ENCODE peak calls at places on chromosomes 3 and 15, in nine cellular contexts. A, C, P, D, Z, J, R, H and W are unnamed samples.

GRCh38 chr3:17686613-17687012 is 55.8 kb downstream of the TBC1D5 start:
- DNase-seq in A (no peak), C (peak), P (no peak), D (no peak), Z (no peak), J (peak), R (peak), H (peak), W (peak)

GRCh38 chr3:109165905-109166304 is 29.4 kb downstream of the C3orf85 start:
- DNase-seq in A (no peak), C (no peak), P (no peak), D (no peak), Z (no peak), J (no peak), R (no peak), H (no peak), W (no peak)

GRCh38 chr3:141115752-141116541 is 64.8 kb downstream of the SPSB4 start:
- DNase-seq in A (no peak), C (peak), P (no peak), D (no peak), Z (no peak), J (no peak), R (no peak), H (peak), W (peak)

GRCh38 chr15:23869391-23869790 is 182.3 kb upstream of the NDN start:
- DNase-seq in A (no peak), C (no peak), P (no peak), D (no peak), Z (no peak), J (no peak), R (no peak), H (peak), W (no peak)

GRCh38 chr3:119636194-119636593 is 24.2 kb downstream of the POPDC2 start:
- DNase-seq in A (no peak), C (no peak), P (no peak), D (no peak), Z (no peak), J (peak), R (peak), H (no peak), W (peak)

GRCh38 chr15:81573098-81573746 is 199.2 kb upstream of the TMC3 start:
- DNase-seq in A (no peak), C (no peak), P (no peak), D (no peak), Z (no peak), J (no peak), R (no peak), H (no peak), W (no peak)

GRCh38 chr3:97579365-97579764 is 185.2 kb upstream of the ARL6 start:
- DNase-seq in A (no peak), C (no peak), P (peak), D (no peak), Z (no peak), J (no peak), R (no peak), H (no peak), W (no peak)

GRCh38 chr15:60328852-60329443 is 68.8 kb downstream of the ANXA2 start:
- DNase-seq in A (no peak), C (peak), P (no peak), D (no peak), Z (no peak), J (peak), R (peak), H (peak), W (no peak)

GRCh38 chr3:133246773-133247172 is 153.1 kb upstream of the BFSP2 start:
- DNase-seq in A (no peak), C (no peak), P (no peak), D (no peak), Z (no peak), J (no peak), R (no peak), H (no peak), W (no peak)

GRCh38 chr3:123872621-123873020 is 11.5 kb downstream of the MYLK start:
- DNase-seq in A (no peak), C (no peak), P (no peak), D (no peak), Z (no peak), J (no peak), R (no peak), H (no peak), W (no peak)

GRCh38 chr3:166788936-166789335 is 591.2 kb downstream of the ZBBX start:
- DNase-seq in A (no peak), C (no peak), P (no peak), D (no peak), Z (no peak), J (no peak), R (no peak), H (no peak), W (no peak)

GRCh38 chr3:171711461-171711860 is 98.8 kb downstream of the PLD1 start:
- DNase-seq in A (no peak), C (peak), P (no peak), D (no peak), Z (no peak), J (peak), R (peak), H (no peak), W (peak)

GRCh38 chr15:95733931-95734330 is 596.6 kb upstream of the NR2F2 start:
- DNase-seq in A (no peak), C (no peak), P (no peak), D (no peak), Z (no peak), J (no peak), R (no peak), H (no peak), W (no peak)

GRCh38 chr3:13023251-13024055 is 49.8 kb downstream of the IQSEC1 start:
- DNase-seq in A (no peak), C (no peak), P (peak), D (no peak), Z (no peak), J (no peak), R (peak), H (no peak), W (no peak)

GRCh38 chr15:63611217-63611616 is 14.0 kb downstream of the FBXL22 start:
- DNase-seq in A (no peak), C (no peak), P (no peak), D (no peak), Z (no peak), J (no peak), R (no peak), H (peak), W (no peak)

GRCh38 chr15:77858677-77859490 is 218.6 kb downstream of the TBC1D2B start:
- DNase-seq in A (no peak), C (no peak), P (no peak), D (no peak), Z (no peak), J (no peak), R (no peak), H (no peak), W (no peak)

GRCh38 chr3:50806806-50807205 is 132.1 kb downstream of the DOCK3 start:
- DNase-seq in A (no peak), C (no peak), P (no peak), D (no peak), Z (no peak), J (no peak), R (no peak), H (no peak), W (no peak)

GRCh38 chr3:88219138-88219792 is 69.5 kb downstream of the C3orf38 start:
- DNase-seq in A (peak), C (peak), P (peak), D (peak), Z (peak), J (peak), R (peak), H (peak), W (peak)

GRCh38 chr3:182713743-182714517 is 79.4 kb upstream of the ATP11B start:
- DNase-seq in A (peak), C (peak), P (no peak), D (peak), Z (no peak), J (peak), R (peak), H (peak), W (peak)

GRCh38 chr15:89089316-89090230 is 1.3 kb downstream of the ABHD2 start:
- DNase-seq in A (no peak), C (no peak), P (peak), D (no peak), Z (no peak), J (no peak), R (peak), H (no peak), W (no peak)